ENCODE peak calls at places on chromosomes 4 and X, in four cellular contexts. M is fibroblast of mammary gland; W is pancreas; O is stimulated activated CD4-positive, alpha-beta T cell treated with anti-CD3 and anti-CD28 coated beads, Interleukin-12 subunit alpha, Interleukin-12 subunit beta, amount 100 ng/mL, for 24 hours. Y is an unnamed sample.

GRCh38 chr4:65943076-65943475 is 272.8 kb upstream of the EPHA5 start:
- DNase-seq in W (no peak), M (peak; percentile 33), O (no peak), Y (peak; percentile 44)

GRCh38 chrX:20143111-20143510 is 1.5 kb upstream of the EIF1AX start:
- DNase-seq in O (no peak), W (no peak), M (no peak), Y (no peak)

GRCh38 chr4:176920694-176921093 is 128.0 kb upstream of the VEGFC start:
- DNase-seq in O (no peak), W (no peak), M (peak; percentile 91), Y (no peak)

GRCh38 chr4:147833254-147833653 is 101.4 kb downstream of the ARHGAP10 start:
- DNase-seq in M (peak; percentile 85), W (no peak), O (no peak), Y (no peak)

GRCh38 chrX:105150557-105150956 is 69.9 kb downstream of the TEX13A start:
- DNase-seq in O (no peak), M (no peak), W (no peak), Y (no peak)

GRCh38 chr4:3607690-3608514 is 75.7 kb upstream of the LRPAP1 start:
- DNase-seq in W (no peak), O (no peak), M (no peak), Y (no peak)

GRCh38 chrX:137194164-137194563 is 160.4 kb upstream of the GPR101 start:
- DNase-seq in O (peak; percentile 2), W (peak; percentile 25), M (peak; percentile 18), Y (peak; percentile 3)

GRCh38 chr4:141705048-141705746 is 68.8 kb downstream of the IL15 start:
- DNase-seq in W (no peak), M (no peak), O (no peak), Y (no peak)

GRCh38 chr4:173991814-173992213 is 291.7 kb downstream of the FBXO8 start:
- DNase-seq in M (no peak), O (no peak), W (no peak), Y (no peak)

GRCh38 chr4:124018383-124019317 is 622.1 kb downstream of the SPRY1 start:
- DNase-seq in O (no peak), W (peak; percentile 19), M (peak; percentile 93), Y (no peak)

GRCh38 chrX:147498796-147499195 is 412.9 kb upstream of the FMR1 start:
- DNase-seq in O (no peak), M (no peak), W (no peak), Y (no peak)

GRCh38 chrX:47245156-47245555 is 12.3 kb downstream of the USP11 start:
- DNase-seq in O (no peak), M (no peak), W (no peak), Y (no peak)

GRCh38 chr4:905485-906214 is 26.5 kb downstream of the GAK start:
- DNase-seq in O (no peak), W (no peak), M (no peak), Y (no peak)

GRCh38 chr4:14880805-14881204 is 121.5 kb upstream of the CPEB2 start:
- DNase-seq in W (no peak), M (no peak), O (no peak), Y (no peak)

GRCh38 chr4:52600275-52600674 is 58.8 kb downstream of the USP46 start:
- DNase-seq in O (no peak), M (no peak), W (no peak), Y (no peak)

GRCh38 chrX:67543818-67544217 is at the start of gene AR:
- DNase-seq in W (peak; percentile 38), O (no peak), M (peak; percentile 66), Y (peak; percentile 74)

GRCh38 chr4:142211444-142211843 is 575.1 kb downstream of the IL15 start:
- DNase-seq in O (no peak), W (no peak), M (no peak), Y (no peak)